ENCODE peak calls at places on chromosome 10, in nine cellular contexts. G is D341Med, T is brain microvascular endothelial cell, Z is T-helper 2 cell, I is NCI-H460, J is iPS DF 19.7, C is skeletal muscle cell, R is Caco-2, M is HCT116. K is an unnamed sample.

GRCh38 chr10:45470098-45471012 is 96.3 kb downstream of the ALOX5 start:
- DNase-seq in G (no peak), T (peak; percentile 8), Z (peak; percentile 94), I (no peak), J (no peak), C (no peak), R (peak; percentile 37), M (no peak), K (no peak)

GRCh38 chr10:13684252-13684791 is 97.6 kb downstream of the PRPF18 start:
- DNase-seq in G (no peak), T (peak; percentile 81), Z (no peak), I (no peak), J (no peak), C (peak; percentile 64), R (no peak), M (no peak), K (peak; percentile 59)

GRCh38 chr10:107616463-107617131 is 452.1 kb upstream of the SORCS1 start:
- DNase-seq in G (no peak), T (no peak), Z (no peak), I (peak; percentile 67), J (no peak), C (peak; percentile 67), R (no peak), M (no peak), K (peak; percentile 25)

GRCh38 chr10:133183646-133184378 is 23.8 kb downstream of the KNDC1 start:
- DNase-seq in G (no peak), T (no peak), Z (no peak), I (no peak), J (no peak), C (no peak), R (no peak), M (no peak), K (no peak)

GRCh38 chr10:102322914-102323313 is 72.6 kb upstream of the NFKB2 start:
- DNase-seq in G (no peak), T (no peak), Z (peak; percentile 81), I (no peak), J (no peak), C (no peak), R (no peak), M (no peak), K (no peak)

GRCh38 chr10:28302012-28302667 is 724 bp downstream of the MPP7 start:
- DNase-seq in G (no peak), T (peak; percentile 25), Z (no peak), I (no peak), J (no peak), C (no peak), R (peak; percentile 62), M (no peak), K (no peak)

GRCh38 chr10:125093199-125093841 is 67.0 kb downstream of the CTBP2 start:
- DNase-seq in G (no peak), T (peak; percentile 71), Z (no peak), I (peak; percentile 12), J (no peak), C (no peak), R (peak; percentile 18), M (no peak), K (peak; percentile 36)

GRCh38 chr10:30189254-30189583 is 129.8 kb upstream of the JCAD start:
- DNase-seq in G (no peak), T (no peak), Z (peak; percentile 14), I (no peak), J (no peak), C (no peak), R (no peak), M (no peak), K (peak; percentile 53)

GRCh38 chr10:103153765-103154197 is 39.3 kb downstream of the NT5C2 start:
- DNase-seq in G (no peak), T (no peak), Z (no peak), I (peak; percentile 14), J (no peak), C (no peak), R (no peak), M (no peak), K (no peak)

GRCh38 chr10:16583382-16583781 is 61.7 kb upstream of the C1QL3 start:
- DNase-seq in G (no peak), T (no peak), Z (no peak), I (no peak), J (no peak), C (no peak), R (no peak), M (no peak), K (peak; percentile 43)

GRCh38 chr10:20013991-20014750 is 197.9 kb downstream of the PLXDC2 start:
- DNase-seq in G (no peak), T (no peak), Z (no peak), I (no peak), J (no peak), C (no peak), R (no peak), M (no peak), K (no peak)

GRCh38 chr10:112952282-112952991 is 2.4 kb downstream of the TCF7L2 start:
- DNase-seq in G (peak; percentile 50), T (no peak), Z (no peak), I (no peak), J (no peak), C (no peak), R (peak; percentile 57), M (no peak), K (peak; percentile 40)

GRCh38 chr10:112288526-112288925 is 5.3 kb downstream of the TECTB start:
- DNase-seq in G (no peak), T (no peak), Z (no peak), I (no peak), J (peak; percentile 5), C (no peak), R (no peak), M (no peak), K (no peak)

GRCh38 chr10:5518143-5518542 is 6.6 kb upstream of the CALML3 start:
- DNase-seq in G (no peak), T (no peak), Z (no peak), I (peak; percentile 49), J (no peak), C (no peak), R (peak; percentile 93), M (no peak), K (no peak)

GRCh38 chr10:56551037-56551436 is 190.0 kb upstream of the ZWINT start:
- DNase-seq in G (no peak), T (no peak), Z (no peak), I (no peak), J (no peak), C (no peak), R (peak; percentile 33), M (no peak), K (no peak)

GRCh38 chr10:129550111-129550510 is 83.1 kb downstream of the MGMT start:
- DNase-seq in G (no peak), T (no peak), Z (no peak), I (no peak), J (no peak), C (no peak), R (no peak), M (no peak), K (no peak)

GRCh38 chr10:75717126-75717916 is 285.9 kb downstream of the LRMDA start:
- DNase-seq in G (no peak), T (no peak), Z (no peak), I (no peak), J (no peak), C (no peak), R (peak; percentile 12), M (no peak), K (no peak)

GRCh38 chr10:93711891-93712290 is 9.5 kb upstream of the FRA10AC1 start:
- DNase-seq in G (no peak), T (peak; percentile 43), Z (no peak), I (no peak), J (no peak), C (peak; percentile 18), R (no peak), M (no peak), K (no peak)

GRCh38 chr10:118721005-118721876 is 33.5 kb downstream of the CACUL1 start:
- DNase-seq in G (no peak), T (peak; percentile 79), Z (peak; percentile 39), I (peak; percentile 49), J (no peak), C (no peak), R (peak; percentile 62), M (peak; percentile 50), K (peak; percentile 6)

GRCh38 chr10:106997721-106998120 is 166.8 kb downstream of the SORCS1 start:
- DNase-seq in G (no peak), T (no peak), Z (no peak), I (no peak), J (no peak), C (no peak), R (no peak), M (no peak), K (no peak)

GRCh38 chr10:74900297-74900696 is 73.9 kb downstream of the KAT6B start:
- DNase-seq in G (no peak), T (no peak), Z (peak; percentile 75), I (no peak), J (no peak), C (no peak), R (no peak), M (no peak), K (no peak)

GRCh38 chr10:112467541-112468075 is 20.6 kb downstream of the VTI1A start:
- DNase-seq in G (no peak), T (no peak), Z (no peak), I (no peak), J (no peak), C (no peak), R (no peak), M (no peak), K (no peak)

GRCh38 chr10:30441974-30442606 is 8.1 kb downstream of the MAP3K8 start:
- DNase-seq in G (no peak), T (no peak), Z (no peak), I (no peak), J (no peak), C (no peak), R (no peak), M (no peak), K (no peak)

GRCh38 chr10:102066421-102067068 is 1.4 kb downstream of the HPS6 start:
- DNase-seq in G (no peak), T (no peak), Z (no peak), I (no peak), J (no peak), C (no peak), R (no peak), M (no peak), K (no peak)

GRCh38 chr10:75428434-75429158 is 2.8 kb upstream of the LRMDA start:
- DNase-seq in G (no peak), T (peak; percentile 16), Z (no peak), I (no peak), J (no peak), C (peak; percentile 10), R (no peak), M (no peak), K (no peak)

GRCh38 chr10:122336961-122337360 is 37.5 kb upstream of the PLEKHA1 start:
- DNase-seq in G (no peak), T (no peak), Z (no peak), I (no peak), J (no peak), C (no peak), R (no peak), M (no peak), K (no peak)

GRCh38 chr10:44245601-44245938 is 139.3 kb downstream of the CXCL12 start:
- DNase-seq in G (no peak), T (peak; percentile 23), Z (no peak), I (no peak), J (no peak), C (no peak), R (no peak), M (no peak), K (no peak)

GRCh38 chr10:133185916-133186315 is 25.9 kb downstream of the KNDC1 start:
- DNase-seq in G (no peak), T (no peak), Z (no peak), I (no peak), J (no peak), C (no peak), R (no peak), M (no peak), K (no peak)